ENCODE peak calls at places on chromosomes 1 and 21, in ten cellular contexts. One of them, this sample, is unnamed.

GRCh38 chr1:8016244-8017241 is 9.6 kb downstream of the ERRFI1 start:
- DNase-seq in lower lobe of right lung: no peak
- DNase-seq in Daoy: no peak
- DNase-seq in hypothalamus: no peak
- DNase-seq in DMS153: no peak
- DNase-seq in foreskin fibroblast: no peak
- DNase-seq in activated naive CD4-positive, alpha-beta T cell: no peak
- DNase-seq in AG09309: no peak
- DNase-seq in transverse colon: no peak
- DNase-seq in HFF-Myc: no peak
- DNase-seq in this sample: no peak

GRCh38 chr1:189500777-189501176 is 976.9 kb downstream of the BRINP3 start:
- DNase-seq in activated naive CD4-positive, alpha-beta T cell: no peak
- DNase-seq in transverse colon: no peak
- DNase-seq in foreskin fibroblast: peak; percentile 10
- DNase-seq in DMS153: no peak
- DNase-seq in AG09309: no peak
- DNase-seq in Daoy: peak; percentile 55
- DNase-seq in hypothalamus: no peak
- DNase-seq in lower lobe of right lung: no peak
- DNase-seq in HFF-Myc: no peak
- DNase-seq in this sample: no peak

GRCh38 chr1:41861509-41862410 is 57.0 kb downstream of the HIVEP3 start:
- DNase-seq in hypothalamus: no peak
- DNase-seq in foreskin fibroblast: no peak
- DNase-seq in activated naive CD4-positive, alpha-beta T cell: no peak
- DNase-seq in HFF-Myc: no peak
- DNase-seq in AG09309: no peak
- DNase-seq in Daoy: peak; percentile 81
- DNase-seq in transverse colon: no peak
- DNase-seq in lower lobe of right lung: no peak
- DNase-seq in DMS153: no peak
- DNase-seq in this sample: no peak

GRCh38 chr1:115062542-115063004 is 26.7 kb downstream of the TSPAN2 start:
- DNase-seq in HFF-Myc: no peak
- DNase-seq in DMS153: no peak
- DNase-seq in hypothalamus: no peak
- DNase-seq in foreskin fibroblast: no peak
- DNase-seq in Daoy: peak; percentile 99
- DNase-seq in transverse colon: peak; percentile 66
- DNase-seq in AG09309: no peak
- DNase-seq in activated naive CD4-positive, alpha-beta T cell: peak; percentile 56
- DNase-seq in lower lobe of right lung: peak; percentile 70
- DNase-seq in this sample: peak; percentile 77

GRCh38 chr1:10380594-10381275 is 18.1 kb upstream of the PGD start:
- DNase-seq in lower lobe of right lung: no peak
- DNase-seq in Daoy: peak; percentile 86
- DNase-seq in hypothalamus: peak; percentile 25
- DNase-seq in AG09309: peak; percentile 62
- DNase-seq in transverse colon: no peak
- DNase-seq in foreskin fibroblast: peak; percentile 89
- DNase-seq in DMS153: no peak
- DNase-seq in activated naive CD4-positive, alpha-beta T cell: no peak
- DNase-seq in HFF-Myc: no peak
- DNase-seq in this sample: peak; percentile 63

GRCh38 chr21:41559658-41560599 is 52.0 kb upstream of the TMPRSS2 start:
- DNase-seq in HFF-Myc: peak; percentile 81
- DNase-seq in Daoy: peak; percentile 88
- DNase-seq in AG09309: peak; percentile 70
- DNase-seq in transverse colon: no peak
- DNase-seq in DMS153: no peak
- DNase-seq in lower lobe of right lung: no peak
- DNase-seq in hypothalamus: no peak
- DNase-seq in foreskin fibroblast: peak; percentile 68
- DNase-seq in activated naive CD4-positive, alpha-beta T cell: no peak
- DNase-seq in this sample: no peak

GRCh38 chr1:91582431-91582921 is 81.8 kb downstream of the CDC7 start:
- DNase-seq in activated naive CD4-positive, alpha-beta T cell: no peak
- DNase-seq in foreskin fibroblast: peak; percentile 96
- DNase-seq in lower lobe of right lung: no peak
- DNase-seq in hypothalamus: no peak
- DNase-seq in transverse colon: no peak
- DNase-seq in Daoy: peak; percentile 89
- DNase-seq in AG09309: peak; percentile 87
- DNase-seq in DMS153: no peak
- DNase-seq in HFF-Myc: peak; percentile 98
- DNase-seq in this sample: no peak

GRCh38 chr1:156926175-156926574 is 5.7 kb downstream of the LRRC71 start:
- DNase-seq in Daoy: peak; percentile 99
- DNase-seq in lower lobe of right lung: peak; percentile 84
- DNase-seq in DMS153: no peak
- DNase-seq in hypothalamus: no peak
- DNase-seq in foreskin fibroblast: peak; percentile 70
- DNase-seq in AG09309: no peak
- DNase-seq in HFF-Myc: peak; percentile 56
- DNase-seq in transverse colon: peak; percentile 70
- DNase-seq in activated naive CD4-positive, alpha-beta T cell: no peak
- DNase-seq in this sample: peak; percentile 75

GRCh38 chr1:167936068-167936929 is at the start of gene DCAF6:
- DNase-seq in foreskin fibroblast: peak; percentile 99
- DNase-seq in lower lobe of right lung: peak; percentile 97
- DNase-seq in Daoy: peak; percentile 99
- DNase-seq in transverse colon: peak; percentile 97
- DNase-seq in activated naive CD4-positive, alpha-beta T cell: peak; percentile 85
- DNase-seq in hypothalamus: peak; percentile 99
- DNase-seq in DMS153: peak; percentile 99
- DNase-seq in HFF-Myc: peak; percentile 92
- DNase-seq in AG09309: peak; percentile 97
- DNase-seq in this sample: peak; percentile 98

GRCh38 chr1:4172659-4173599 is 272.9 kb upstream of the C1orf174 start:
- DNase-seq in AG09309: no peak
- DNase-seq in foreskin fibroblast: no peak
- DNase-seq in hypothalamus: peak; percentile 15
- DNase-seq in Daoy: no peak
- DNase-seq in HFF-Myc: no peak
- DNase-seq in transverse colon: no peak
- DNase-seq in DMS153: peak; percentile 1
- DNase-seq in lower lobe of right lung: no peak
- DNase-seq in activated naive CD4-positive, alpha-beta T cell: no peak
- DNase-seq in this sample: no peak

GRCh38 chr1:206703647-206704046 is 18.9 kb downstream of the MAPKAPK2 start:
- DNase-seq in transverse colon: no peak
- DNase-seq in AG09309: no peak
- DNase-seq in DMS153: no peak
- DNase-seq in HFF-Myc: no peak
- DNase-seq in activated naive CD4-positive, alpha-beta T cell: no peak
- DNase-seq in lower lobe of right lung: no peak
- DNase-seq in hypothalamus: no peak
- DNase-seq in Daoy: no peak
- DNase-seq in foreskin fibroblast: no peak
- DNase-seq in this sample: no peak

GRCh38 chr1:50214764-50215163 is 106.0 kb downstream of the ELAVL4 start:
- DNase-seq in HFF-Myc: no peak
- DNase-seq in DMS153: no peak
- DNase-seq in transverse colon: no peak
- DNase-seq in lower lobe of right lung: no peak
- DNase-seq in AG09309: no peak
- DNase-seq in Daoy: no peak
- DNase-seq in foreskin fibroblast: no peak
- DNase-seq in activated naive CD4-positive, alpha-beta T cell: no peak
- DNase-seq in hypothalamus: no peak
- DNase-seq in this sample: no peak

GRCh38 chr1:24299901-24300300 is 19.3 kb upstream of the GRHL3 start:
- DNase-seq in foreskin fibroblast: no peak
- DNase-seq in Daoy: no peak
- DNase-seq in hypothalamus: no peak
- DNase-seq in AG09309: no peak
- DNase-seq in DMS153: no peak
- DNase-seq in HFF-Myc: no peak
- DNase-seq in lower lobe of right lung: no peak
- DNase-seq in transverse colon: no peak
- DNase-seq in activated naive CD4-positive, alpha-beta T cell: no peak
- DNase-seq in this sample: no peak

GRCh38 chr1:91949356-91949699 is at the start of gene BRDT:
- DNase-seq in Daoy: no peak
- DNase-seq in AG09309: no peak
- DNase-seq in activated naive CD4-positive, alpha-beta T cell: no peak
- DNase-seq in foreskin fibroblast: no peak
- DNase-seq in transverse colon: no peak
- DNase-seq in hypothalamus: no peak
- DNase-seq in DMS153: no peak
- DNase-seq in HFF-Myc: no peak
- DNase-seq in lower lobe of right lung: no peak
- DNase-seq in this sample: no peak

GRCh38 chr1:27601771-27602509 is 2.0 kb downstream of the AHDC1 start:
- DNase-seq in transverse colon: peak; percentile 53
- DNase-seq in lower lobe of right lung: peak; percentile 57
- DNase-seq in HFF-Myc: no peak
- DNase-seq in hypothalamus: peak; percentile 80
- DNase-seq in activated naive CD4-positive, alpha-beta T cell: no peak
- DNase-seq in Daoy: peak; percentile 66
- DNase-seq in DMS153: no peak
- DNase-seq in foreskin fibroblast: peak; percentile 74
- DNase-seq in AG09309: no peak
- DNase-seq in this sample: peak; percentile 84

GRCh38 chr1:2966940-2967725 is 54.1 kb upstream of the ACTRT2 start:
- DNase-seq in foreskin fibroblast: no peak
- DNase-seq in transverse colon: no peak
- DNase-seq in lower lobe of right lung: no peak
- DNase-seq in AG09309: no peak
- DNase-seq in Daoy: no peak
- DNase-seq in DMS153: no peak
- DNase-seq in activated naive CD4-positive, alpha-beta T cell: no peak
- DNase-seq in HFF-Myc: no peak
- DNase-seq in hypothalamus: peak; percentile 78
- DNase-seq in this sample: no peak

GRCh38 chr21:31012133-31013089 is 25.9 kb downstream of the KRTAP19-8 start:
- DNase-seq in lower lobe of right lung: no peak
- DNase-seq in HFF-Myc: no peak
- DNase-seq in foreskin fibroblast: no peak
- DNase-seq in hypothalamus: no peak
- DNase-seq in transverse colon: no peak
- DNase-seq in DMS153: no peak
- DNase-seq in Daoy: no peak
- DNase-seq in activated naive CD4-positive, alpha-beta T cell: no peak
- DNase-seq in AG09309: no peak
- DNase-seq in this sample: no peak

GRCh38 chr1:33763406-33763805 is 100.5 kb upstream of the HMGB4 start:
- DNase-seq in hypothalamus: no peak
- DNase-seq in AG09309: peak; percentile 34
- DNase-seq in DMS153: no peak
- DNase-seq in activated naive CD4-positive, alpha-beta T cell: no peak
- DNase-seq in HFF-Myc: peak; percentile 16
- DNase-seq in lower lobe of right lung: no peak
- DNase-seq in foreskin fibroblast: peak; percentile 47
- DNase-seq in Daoy: peak; percentile 76
- DNase-seq in transverse colon: no peak
- DNase-seq in this sample: no peak

GRCh38 chr1:89565521-89565920 is 40.9 kb downstream of the LRRC8B start:
- DNase-seq in DMS153: no peak
- DNase-seq in lower lobe of right lung: no peak
- DNase-seq in transverse colon: no peak
- DNase-seq in AG09309: no peak
- DNase-seq in Daoy: no peak
- DNase-seq in HFF-Myc: no peak
- DNase-seq in activated naive CD4-positive, alpha-beta T cell: no peak
- DNase-seq in hypothalamus: peak; percentile 26
- DNase-seq in foreskin fibroblast: no peak
- DNase-seq in this sample: no peak

GRCh38 chr1:40848530-40849189 is 13.5 kb downstream of the CITED4 start:
- DNase-seq in transverse colon: peak; percentile 74
- DNase-seq in hypothalamus: peak; percentile 43
- DNase-seq in lower lobe of right lung: peak; percentile 61
- DNase-seq in DMS153: peak; percentile 90
- DNase-seq in activated naive CD4-positive, alpha-beta T cell: no peak
- DNase-seq in HFF-Myc: peak; percentile 43
- DNase-seq in AG09309: no peak
- DNase-seq in foreskin fibroblast: peak; percentile 89
- DNase-seq in Daoy: peak; percentile 76
- DNase-seq in this sample: no peak

GRCh38 chr1:206579747-206580437 is 32.4 kb downstream of the EIF2D start:
- DNase-seq in activated naive CD4-positive, alpha-beta T cell: peak; percentile 32
- DNase-seq in lower lobe of right lung: peak; percentile 92
- DNase-seq in DMS153: no peak
- DNase-seq in AG09309: peak; percentile 64
- DNase-seq in HFF-Myc: no peak
- DNase-seq in transverse colon: peak; percentile 86
- DNase-seq in hypothalamus: peak; percentile 33
- DNase-seq in Daoy: peak; percentile 83
- DNase-seq in foreskin fibroblast: peak; percentile 55
- DNase-seq in this sample: peak; percentile 95

GRCh38 chr1:29267341-29268070 is 31.2 kb downstream of the PTPRU start:
- DNase-seq in DMS153: no peak
- DNase-seq in HFF-Myc: no peak
- DNase-seq in transverse colon: no peak
- DNase-seq in AG09309: no peak
- DNase-seq in Daoy: no peak
- DNase-seq in hypothalamus: no peak
- DNase-seq in foreskin fibroblast: no peak
- DNase-seq in lower lobe of right lung: peak; percentile 9
- DNase-seq in activated naive CD4-positive, alpha-beta T cell: no peak
- DNase-seq in this sample: no peak

This sample was measured in aorta.